ENCODE peak calls at places on chromosomes 3 and 15, in five cellular contexts. One of them, this sample, is unnamed.

GRCh38 chr15:51144021-51144532 is 49.4 kb upstream of the TNFAIP8L3 start:
- DNase-seq in IMR-90: peak; percentile 76
- DNase-seq in A549: peak; percentile 57
- DNase-seq in K562: peak; percentile 48
- DNase-seq in GM12878: no peak
- DNase-seq in this sample: no peak

GRCh38 chr3:95923496-95924210 is 890.7 kb upstream of the EPHA6 start:
- DNase-seq in IMR-90: peak; percentile 94
- DNase-seq in A549: peak; percentile 32
- DNase-seq in K562: no peak
- DNase-seq in GM12878: no peak
- DNase-seq in this sample: no peak

GRCh38 chr3:41065340-41065739 is 134.0 kb upstream of the CTNNB1 start:
- DNase-seq in IMR-90: no peak
- DNase-seq in A549: no peak
- DNase-seq in K562: no peak
- DNase-seq in GM12878: no peak
- DNase-seq in this sample: no peak

GRCh38 chr3:171001957-171002694 is 24.4 kb downstream of the SLC2A2 start:
- DNase-seq in IMR-90: peak; percentile 66
- DNase-seq in A549: peak; percentile 95
- DNase-seq in K562: no peak
- DNase-seq in GM12878: peak; percentile 13
- DNase-seq in this sample: no peak

GRCh38 chr3:47890832-47891620 is 88.1 kb downstream of the DHX30 start:
- DNase-seq in IMR-90: no peak
- DNase-seq in A549: no peak
- DNase-seq in K562: no peak
- DNase-seq in GM12878: no peak
- DNase-seq in this sample: no peak

GRCh38 chr3:9695322-9695721 is 8.3 kb upstream of the CPNE9 start:
- DNase-seq in IMR-90: no peak
- DNase-seq in A549: no peak
- DNase-seq in K562: no peak
- DNase-seq in GM12878: no peak
- DNase-seq in this sample: no peak

GRCh38 chr3:10933958-10934481 is 58.5 kb upstream of the SLC6A1 start:
- DNase-seq in IMR-90: peak; percentile 45
- DNase-seq in A549: peak; percentile 33
- DNase-seq in K562: no peak
- DNase-seq in GM12878: no peak
- DNase-seq in this sample: no peak

GRCh38 chr3:183195266-183195665 is 32.7 kb upstream of the LAMP3 start:
- DNase-seq in IMR-90: no peak
- DNase-seq in A549: no peak
- DNase-seq in K562: no peak
- DNase-seq in GM12878: no peak
- DNase-seq in this sample: no peak

GRCh38 chr3:128432898-128433629 is 33.6 kb downstream of the DNAJB8 start:
- DNase-seq in IMR-90: no peak
- DNase-seq in A549: no peak
- DNase-seq in K562: peak; percentile 44
- DNase-seq in GM12878: no peak
- DNase-seq in this sample: peak; percentile 49

GRCh38 chr15:90221251-90221900 is 12.4 kb downstream of the CIB1 start:
- DNase-seq in IMR-90: peak; percentile 86
- DNase-seq in A549: peak; percentile 90
- DNase-seq in K562: peak; percentile 68
- DNase-seq in GM12878: no peak
- DNase-seq in this sample: peak; percentile 86

GRCh38 chr15:89802986-89803820 is 11.4 kb downstream of the ANPEP start:
- DNase-seq in IMR-90: no peak
- DNase-seq in A549: no peak
- DNase-seq in K562: no peak
- DNase-seq in GM12878: no peak
- DNase-seq in this sample: peak; percentile 27

GRCh38 chr15:101176625-101177024 is 75.2 kb downstream of the CHSY1 start:
- DNase-seq in IMR-90: peak; percentile 75
- DNase-seq in A549: peak; percentile 27
- DNase-seq in K562: no peak
- DNase-seq in GM12878: no peak
- DNase-seq in this sample: no peak

GRCh38 chr3:16433701-16434151 is 79.8 kb downstream of the RFTN1 start:
- DNase-seq in IMR-90: no peak
- DNase-seq in A549: no peak
- DNase-seq in K562: no peak
- DNase-seq in GM12878: peak; percentile 74
- DNase-seq in this sample: no peak

GRCh38 chr3:4988815-4989648 is 9.8 kb downstream of the BHLHE40 start:
- DNase-seq in IMR-90: peak; percentile 51
- DNase-seq in A549: peak; percentile 91
- DNase-seq in K562: peak; percentile 90
- DNase-seq in GM12878: no peak
- DNase-seq in this sample: no peak

DNA sequence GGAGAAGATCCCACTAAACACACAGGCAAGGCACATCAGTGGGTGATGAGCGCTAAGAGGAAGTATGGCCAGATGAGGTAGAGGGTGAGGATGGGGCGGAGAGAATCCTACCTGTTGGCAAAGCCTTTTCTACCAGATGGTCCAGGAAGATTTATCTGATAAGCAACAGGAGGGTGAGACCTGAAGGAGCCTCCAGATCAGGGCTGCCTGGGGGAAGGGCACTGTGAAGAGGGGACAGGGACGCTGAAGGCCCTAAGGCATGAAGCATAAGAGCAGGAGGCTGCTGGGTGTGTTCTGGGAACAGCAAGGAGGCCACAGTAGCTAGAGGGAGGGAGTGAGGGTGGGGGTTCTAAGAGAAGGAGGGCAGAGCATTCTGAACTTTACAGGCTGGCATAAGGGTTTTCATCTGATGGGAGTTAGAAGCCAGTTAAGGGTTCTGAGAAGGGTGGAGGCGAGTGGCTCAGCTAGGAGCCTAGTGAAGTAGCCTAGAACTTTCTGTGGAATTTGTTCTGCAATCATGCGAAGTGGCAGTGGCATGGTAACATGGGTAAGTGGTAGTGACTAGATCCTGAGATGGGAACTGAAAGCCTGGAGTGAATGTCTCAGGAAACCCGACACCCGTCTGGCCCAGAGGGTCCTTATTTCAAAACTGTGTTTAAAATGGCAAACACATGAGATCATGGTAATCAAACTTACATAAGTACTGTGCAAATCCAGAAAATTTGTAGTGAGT is 29.9 kb downstream of the CGNL1 start:
- DNase-seq in IMR-90: peak; percentile 19
- DNase-seq in A549: no peak
- DNase-seq in K562: no peak
- DNase-seq in GM12878: no peak
- DNase-seq in this sample: no peak
- TF ChIP-seq SMC3 in IMR-90: no peak
- TF ChIP-seq SMC3 in A549: no peak
- TF ChIP-seq SMC3 in K562: no peak
- TF ChIP-seq SMC3 in GM12878: no peak
- TF ChIP-seq SMC3 in this sample: no peak

GRCh38 chr3:8520816-8521415 is 19.3 kb downstream of the LMCD1 start:
- DNase-seq in IMR-90: no peak
- DNase-seq in A549: no peak
- DNase-seq in K562: no peak
- DNase-seq in GM12878: no peak
- DNase-seq in this sample: no peak

GRCh38 chr3:8517490-8517889 is 15.9 kb downstream of the LMCD1 start:
- DNase-seq in IMR-90: no peak
- DNase-seq in A549: no peak
- DNase-seq in K562: no peak
- DNase-seq in GM12878: no peak
- DNase-seq in this sample: no peak

GRCh38 chr3:8518138-8518537 is 16.5 kb downstream of the LMCD1 start:
- DNase-seq in IMR-90: peak; percentile 82
- DNase-seq in A549: no peak
- DNase-seq in K562: no peak
- DNase-seq in GM12878: no peak
- DNase-seq in this sample: no peak

GRCh38 chr3:8519774-8520448 is 18.3 kb downstream of the LMCD1 start:
- DNase-seq in IMR-90: no peak
- DNase-seq in A549: no peak
- DNase-seq in K562: no peak
- DNase-seq in GM12878: no peak
- DNase-seq in this sample: no peak

GRCh38 chr3:8519156-8519555 is 17.5 kb downstream of the LMCD1 start:
- DNase-seq in IMR-90: peak; percentile 90
- DNase-seq in A549: no peak
- DNase-seq in K562: no peak
- DNase-seq in GM12878: no peak
- DNase-seq in this sample: no peak
- H3K27ac ChIP-seq in IMR-90: no peak overlapping the region
- H3K27ac ChIP-seq in A549: no peak overlapping the region
- H3K27ac ChIP-seq in K562: no peak overlapping the region
- H3K27ac ChIP-seq in GM12878: no peak overlapping the region
- H3K27ac ChIP-seq in this sample: peak overlapping the region; percentile 39

GRCh38 chr3:193946945-193947344 is 189.0 kb upstream of the HES1 start:
- DNase-seq in IMR-90: no peak
- DNase-seq in A549: no peak
- DNase-seq in K562: no peak
- DNase-seq in GM12878: no peak
- DNase-seq in this sample: no peak
- TF ChIP-seq CTCF in IMR-90: no peak
- TF ChIP-seq CTCF in A549: no peak
- TF ChIP-seq CTCF in K562: no peak
- TF ChIP-seq CTCF in GM12878: no peak
- TF ChIP-seq CTCF in this sample: no peak

GRCh38 chr3:189712906-189713483 is 81.8 kb downstream of the TP63 start:
- DNase-seq in IMR-90: peak; percentile 29
- DNase-seq in A549: peak; percentile 48
- DNase-seq in K562: no peak
- DNase-seq in GM12878: no peak
- DNase-seq in this sample: no peak
- TF ChIP-seq SMC3 in IMR-90: no peak
- TF ChIP-seq SMC3 in A549: no peak
- TF ChIP-seq SMC3 in K562: no peak
- TF ChIP-seq SMC3 in GM12878: no peak
- TF ChIP-seq SMC3 in this sample: no peak